ENCODE peak calls at places on chromosome 11, in six cellular contexts. One of them, this sample, is unnamed.

GRCh38 chr11:35747638-35748037 is 85.1 kb downstream of the TRIM44 start:
- DNase-seq in cardiac muscle cell: no peak
- DNase-seq in A549: no peak
- DNase-seq in right lobe of liver: no peak
- DNase-seq in CD8-positive, alpha-beta T cell: no peak
- DNase-seq in left lung: no peak
- DNase-seq in this sample: no peak

GRCh38 chr11:99316761-99317475 is 296.2 kb downstream of the CNTN5 start:
- DNase-seq in left lung: no peak
- DNase-seq in A549: no peak
- DNase-seq in right lobe of liver: no peak
- DNase-seq in cardiac muscle cell: peak
- DNase-seq in CD8-positive, alpha-beta T cell: no peak
- DNase-seq in this sample: no peak

GRCh38 chr11:14150878-14151277 is 188.4 kb downstream of the SPON1 start:
- DNase-seq in A549: no peak
- DNase-seq in cardiac muscle cell: no peak
- DNase-seq in CD8-positive, alpha-beta T cell: no peak
- DNase-seq in right lobe of liver: no peak
- DNase-seq in left lung: no peak
- DNase-seq in this sample: no peak

GRCh38 chr11:113690619-113691569 is 15.2 kb downstream of the TMPRSS5 start:
- DNase-seq in cardiac muscle cell: peak
- DNase-seq in A549: peak
- DNase-seq in left lung: peak
- DNase-seq in right lobe of liver: no peak
- DNase-seq in CD8-positive, alpha-beta T cell: no peak
- DNase-seq in this sample: peak

GRCh38 chr11:73761403-73761945 is 600 bp upstream of the RAB6A start:
- DNase-seq in left lung: no peak
- DNase-seq in CD8-positive, alpha-beta T cell: no peak
- DNase-seq in right lobe of liver: peak
- DNase-seq in A549: no peak
- DNase-seq in cardiac muscle cell: no peak
- DNase-seq in this sample: no peak

GRCh38 chr11:27795955-27796861 is 96.0 kb upstream of the BDNF start:
- DNase-seq in A549: no peak
- DNase-seq in cardiac muscle cell: no peak
- DNase-seq in right lobe of liver: no peak
- DNase-seq in CD8-positive, alpha-beta T cell: no peak
- DNase-seq in left lung: no peak
- DNase-seq in this sample: no peak

GRCh38 chr11:9529333-9529648 is 44.2 kb upstream of the WEE1 start:
- DNase-seq in A549: no peak
- DNase-seq in left lung: no peak
- DNase-seq in CD8-positive, alpha-beta T cell: no peak
- DNase-seq in right lobe of liver: no peak
- DNase-seq in cardiac muscle cell: peak
- DNase-seq in this sample: no peak

GRCh38 chr11:70539360-70540095 is 141.2 kb downstream of the CTTN start:
- DNase-seq in cardiac muscle cell: no peak
- DNase-seq in right lobe of liver: no peak
- DNase-seq in CD8-positive, alpha-beta T cell: no peak
- DNase-seq in A549: no peak
- DNase-seq in left lung: no peak
- DNase-seq in this sample: peak

GRCh38 chr11:10315083-10315482 is 10.2 kb downstream of the ADM start:
- DNase-seq in cardiac muscle cell: no peak
- DNase-seq in A549: no peak
- DNase-seq in right lobe of liver: no peak
- DNase-seq in CD8-positive, alpha-beta T cell: no peak
- DNase-seq in left lung: no peak
- DNase-seq in this sample: no peak

GRCh38 chr11:7467652-7468051 is 17.7 kb upstream of the OLFML1 start:
- DNase-seq in cardiac muscle cell: no peak
- DNase-seq in A549: no peak
- DNase-seq in left lung: no peak
- DNase-seq in right lobe of liver: no peak
- DNase-seq in CD8-positive, alpha-beta T cell: no peak
- DNase-seq in this sample: no peak

GRCh38 chr11:126720539-126721235 is 279.9 kb downstream of the KIRREL3 start:
- DNase-seq in cardiac muscle cell: no peak
- DNase-seq in left lung: no peak
- DNase-seq in right lobe of liver: no peak
- DNase-seq in CD8-positive, alpha-beta T cell: no peak
- DNase-seq in A549: no peak
- DNase-seq in this sample: no peak

GRCh38 chr11:16775604-16776283 is 37.3 kb downstream of the C11orf58 start:
- DNase-seq in right lobe of liver: no peak
- DNase-seq in A549: no peak
- DNase-seq in cardiac muscle cell: no peak
- DNase-seq in left lung: no peak
- DNase-seq in CD8-positive, alpha-beta T cell: no peak
- DNase-seq in this sample: no peak

GRCh38 chr11:35619030-35619753 is 932 bp downstream of the FJX1 start:
- DNase-seq in cardiac muscle cell: peak
- DNase-seq in right lobe of liver: peak
- DNase-seq in CD8-positive, alpha-beta T cell: no peak
- DNase-seq in left lung: peak
- DNase-seq in A549: peak
- DNase-seq in this sample: peak

DNA sequence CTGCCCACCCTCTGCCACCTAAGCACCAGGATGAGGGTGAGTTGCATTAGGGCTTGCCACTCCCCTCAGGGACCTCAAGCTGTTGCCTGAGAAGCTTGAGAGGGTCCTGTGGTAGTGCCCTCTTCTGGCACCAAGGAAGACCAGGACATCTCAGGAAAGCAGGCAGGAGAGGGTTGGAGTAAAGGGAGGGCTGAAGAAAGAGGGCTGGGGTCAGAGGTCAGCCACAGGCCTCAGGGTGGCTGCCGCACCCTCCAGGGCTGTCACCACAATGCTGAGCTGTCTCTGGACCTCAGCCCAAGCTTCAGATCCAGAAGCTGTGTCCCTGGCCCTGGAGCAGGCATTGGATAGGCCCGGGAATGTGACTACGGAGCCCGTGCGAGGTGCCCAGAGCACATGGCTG is 4.1 kb downstream of the SAC3D1 start:
- DNase-seq in A549: no peak
- DNase-seq in right lobe of liver: no peak
- DNase-seq in left lung: peak
- DNase-seq in cardiac muscle cell: no peak
- DNase-seq in CD8-positive, alpha-beta T cell: no peak
- DNase-seq in this sample: no peak
- TF ChIP-seq CTCF in A549: no peak
- TF ChIP-seq CTCF in right lobe of liver: no peak
- TF ChIP-seq CTCF in left lung: no peak
- TF ChIP-seq CTCF in cardiac muscle cell: no peak
- TF ChIP-seq CTCF in CD8-positive, alpha-beta T cell: no peak
- TF ChIP-seq CTCF in this sample: no peak

GRCh38 chr11:62458212-62459002 is 39.6 kb downstream of the SCGB1A1 start:
- DNase-seq in left lung: no peak
- DNase-seq in A549: no peak
- DNase-seq in CD8-positive, alpha-beta T cell: no peak
- DNase-seq in right lobe of liver: no peak
- DNase-seq in cardiac muscle cell: no peak
- DNase-seq in this sample: no peak
- H3K27ac ChIP-seq in left lung: no peak
- H3K27ac ChIP-seq in A549: peak
- H3K27ac ChIP-seq in CD8-positive, alpha-beta T cell: no peak
- H3K27ac ChIP-seq in right lobe of liver: no peak
- H3K27ac ChIP-seq in cardiac muscle cell: peak
- H3K27ac ChIP-seq in this sample: no peak

GRCh38 chr11:595400-595799 is 19.1 kb downstream of the PHRF1 start:
- DNase-seq in left lung: no peak
- DNase-seq in cardiac muscle cell: no peak
- DNase-seq in A549: no peak
- DNase-seq in right lobe of liver: no peak
- DNase-seq in CD8-positive, alpha-beta T cell: no peak
- DNase-seq in this sample: no peak

GRCh38 chr11:598005-598680 is 17.6 kb downstream of the IRF7 start:
- DNase-seq in left lung: peak
- DNase-seq in right lobe of liver: no peak
- DNase-seq in cardiac muscle cell: no peak
- DNase-seq in CD8-positive, alpha-beta T cell: no peak
- DNase-seq in A549: no peak
- DNase-seq in this sample: peak

GRCh38 chr11:596374-596773 is 19.4 kb downstream of the IRF7 start:
- DNase-seq in A549: no peak
- DNase-seq in right lobe of liver: no peak
- DNase-seq in left lung: no peak
- DNase-seq in cardiac muscle cell: no peak
- DNase-seq in CD8-positive, alpha-beta T cell: no peak
- DNase-seq in this sample: no peak

GRCh38 chr11:593347-593746 is 17.1 kb downstream of the PHRF1 start:
- DNase-seq in left lung: no peak
- DNase-seq in right lobe of liver: no peak
- DNase-seq in A549: no peak
- DNase-seq in cardiac muscle cell: no peak
- DNase-seq in CD8-positive, alpha-beta T cell: no peak
- DNase-seq in this sample: no peak

GRCh38 chr11:597166-597725 is 18.5 kb downstream of the IRF7 start:
- DNase-seq in left lung: no peak
- DNase-seq in right lobe of liver: no peak
- DNase-seq in cardiac muscle cell: no peak
- DNase-seq in A549: no peak
- DNase-seq in CD8-positive, alpha-beta T cell: no peak
- DNase-seq in this sample: peak
- TF ChIP-seq CTCF in left lung: no peak
- TF ChIP-seq CTCF in right lobe of liver: no peak
- TF ChIP-seq CTCF in cardiac muscle cell: no peak
- TF ChIP-seq CTCF in A549: no peak
- TF ChIP-seq CTCF in CD8-positive, alpha-beta T cell: no peak
- TF ChIP-seq CTCF in this sample: no peak

DNA sequence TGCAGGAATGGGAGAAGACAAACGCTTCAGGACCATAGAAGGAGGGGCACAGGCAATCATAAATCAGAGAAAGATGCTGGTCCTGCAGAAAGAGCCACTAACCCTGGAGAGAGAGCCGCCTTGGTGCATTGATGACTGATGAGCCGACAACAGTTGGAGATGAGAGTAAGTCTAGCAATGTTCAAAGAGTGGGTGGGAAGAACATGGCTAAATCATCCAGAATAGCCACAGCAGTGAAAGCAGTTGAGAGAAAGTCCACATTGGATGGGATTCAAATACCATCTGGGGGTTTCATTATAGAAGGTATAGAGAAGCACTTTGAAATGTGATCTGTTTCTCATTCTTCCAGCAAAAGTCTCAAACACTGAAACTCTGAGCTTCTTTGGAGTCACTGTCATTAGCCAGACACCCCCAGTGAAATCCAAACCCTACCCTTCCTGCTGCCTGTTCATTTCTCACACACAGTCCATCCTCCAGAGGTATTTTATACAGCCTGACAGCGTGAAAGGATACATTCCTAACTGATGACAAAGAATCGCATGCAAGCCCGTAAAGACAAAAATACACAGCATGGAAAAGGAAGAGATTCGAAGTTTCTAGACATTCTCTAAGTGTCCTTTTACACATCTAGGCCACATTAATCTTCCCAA is 303.1 kb upstream of the MPPED2 start:
- DNase-seq in A549: no peak
- DNase-seq in right lobe of liver: no peak
- DNase-seq in left lung: no peak
- DNase-seq in cardiac muscle cell: peak
- DNase-seq in CD8-positive, alpha-beta T cell: no peak
- DNase-seq in this sample: no peak
- H3K27ac ChIP-seq in A549: no peak
- H3K27ac ChIP-seq in right lobe of liver: no peak
- H3K27ac ChIP-seq in left lung: no peak
- H3K27ac ChIP-seq in cardiac muscle cell: no peak
- H3K27ac ChIP-seq in CD8-positive, alpha-beta T cell: no peak
- H3K27ac ChIP-seq in this sample: no peak

GRCh38 chr11:66313321-66314185 is 3.3 kb downstream of the CD248 start:
- DNase-seq in A549: no peak
- DNase-seq in right lobe of liver: no peak
- DNase-seq in cardiac muscle cell: peak
- DNase-seq in left lung: peak
- DNase-seq in CD8-positive, alpha-beta T cell: peak
- DNase-seq in this sample: peak
- TF ChIP-seq CTCF in A549: no peak
- TF ChIP-seq CTCF in right lobe of liver: no peak
- TF ChIP-seq CTCF in cardiac muscle cell: peak
- TF ChIP-seq CTCF in left lung: no peak
- TF ChIP-seq CTCF in CD8-positive, alpha-beta T cell: no peak
- TF ChIP-seq CTCF in this sample: no peak

GRCh38 chr11:108369064-108369463 is 98.3 kb downstream of the C11orf65 start:
- DNase-seq in CD8-positive, alpha-beta T cell: no peak
- DNase-seq in right lobe of liver: no peak
- DNase-seq in A549: no peak
- DNase-seq in cardiac muscle cell: peak
- DNase-seq in left lung: no peak
- DNase-seq in this sample: no peak
- H3K27ac ChIP-seq in CD8-positive, alpha-beta T cell: no peak
- H3K27ac ChIP-seq in right lobe of liver: no peak
- H3K27ac ChIP-seq in A549: no peak
- H3K27ac ChIP-seq in cardiac muscle cell: no peak
- H3K27ac ChIP-seq in left lung: no peak
- H3K27ac ChIP-seq in this sample: no peak